ENCODE peak calls at places on chromosomes 2 and 18, in ten cellular contexts. W is tibial nerve, B is uterus, P is HepG2, I is spleen, H is heart left ventricle, O is adrenal gland, J is transverse colon, A is stomach, C is ovary. X is an unnamed sample.

GRCh38 chr18:8081872-8082553 is 514.9 kb downstream of the PTPRM start:
- DNase-seq in J (no peak), I (no peak), H (no peak), O (no peak), B (no peak), C (no peak), W (no peak), P (no peak), A (no peak), X (no peak)

GRCh38 chr2:104321800-104322164 is 532.1 kb upstream of the POU3F3 start:
- DNase-seq in W (no peak), I (no peak), O (no peak), J (no peak), H (no peak), A (no peak), P (no peak), C (no peak), B (no peak), X (no peak)

GRCh38 chr18:28984731-28985130 is 807.8 kb upstream of the CDH2 start:
- DNase-seq in P (no peak), J (no peak), O (no peak), H (no peak), C (no peak), A (no peak), W (no peak), B (no peak), I (no peak), X (no peak)

GRCh38 chr2:37456479-37456878 is 112.0 kb downstream of the QPCT start:
- DNase-seq in H (no peak), W (no peak), P (no peak), A (no peak), C (no peak), I (peak; percentile 75), B (no peak), J (no peak), O (no peak), X (no peak)

GRCh38 chr18:63262369-63263335 is 56.9 kb downstream of the BCL2 start:
- DNase-seq in B (peak; percentile 36), A (no peak), I (no peak), W (peak; percentile 31), J (no peak), P (no peak), H (peak; percentile 33), C (no peak), O (no peak), X (peak; percentile 56)

GRCh38 chr2:134227666-134228065 is 26.2 kb upstream of the MGAT5 start:
- DNase-seq in C (no peak), P (no peak), B (no peak), O (no peak), I (no peak), J (no peak), A (no peak), H (no peak), W (no peak), X (no peak)

GRCh38 chr2:23492941-23493340 is 108.0 kb downstream of the KLHL29 start:
- DNase-seq in H (no peak), P (no peak), C (no peak), B (no peak), J (no peak), O (peak; percentile 79), I (peak; percentile 56), A (no peak), W (no peak), X (no peak)

GRCh38 chr2:185876234-185876633 is 137.6 kb downstream of the FSIP2 start:
- DNase-seq in C (no peak), W (no peak), I (peak; percentile 25), B (no peak), A (no peak), P (no peak), J (no peak), H (no peak), O (no peak), X (no peak)

GRCh38 chr2:96952016-96952750 is 34.2 kb downstream of the FAM178B start:
- DNase-seq in P (no peak), J (no peak), C (no peak), B (no peak), I (no peak), H (no peak), O (no peak), A (no peak), W (no peak), X (no peak)

GRCh38 chr2:205681836-205682238 is 464 bp upstream of the NRP2 start:
- DNase-seq in C (no peak), A (no peak), J (no peak), W (no peak), P (no peak), O (peak; percentile 38), B (peak; percentile 46), I (no peak), H (no peak), X (no peak)

GRCh38 chr2:205682239-205683021 is at the start of gene NRP2:
- DNase-seq in A (peak; percentile 84), P (peak; percentile 23), J (peak; percentile 81), H (peak; percentile 79), B (peak; percentile 94), I (peak; percentile 90), W (peak; percentile 86), C (peak; percentile 91), O (peak; percentile 94), X (peak; percentile 58)

GRCh38 chr2:205683991-205684390 is 1.7 kb downstream of the NRP2 start:
- DNase-seq in P (no peak), C (no peak), O (no peak), W (no peak), I (no peak), B (no peak), H (no peak), A (no peak), J (no peak), X (no peak)

GRCh38 chr2:205684871-205685313 is 2.6 kb downstream of the NRP2 start:
- DNase-seq in C (no peak), B (peak; percentile 62), H (no peak), I (no peak), P (no peak), W (no peak), J (no peak), O (peak; percentile 63), A (no peak), X (no peak)

DNA sequence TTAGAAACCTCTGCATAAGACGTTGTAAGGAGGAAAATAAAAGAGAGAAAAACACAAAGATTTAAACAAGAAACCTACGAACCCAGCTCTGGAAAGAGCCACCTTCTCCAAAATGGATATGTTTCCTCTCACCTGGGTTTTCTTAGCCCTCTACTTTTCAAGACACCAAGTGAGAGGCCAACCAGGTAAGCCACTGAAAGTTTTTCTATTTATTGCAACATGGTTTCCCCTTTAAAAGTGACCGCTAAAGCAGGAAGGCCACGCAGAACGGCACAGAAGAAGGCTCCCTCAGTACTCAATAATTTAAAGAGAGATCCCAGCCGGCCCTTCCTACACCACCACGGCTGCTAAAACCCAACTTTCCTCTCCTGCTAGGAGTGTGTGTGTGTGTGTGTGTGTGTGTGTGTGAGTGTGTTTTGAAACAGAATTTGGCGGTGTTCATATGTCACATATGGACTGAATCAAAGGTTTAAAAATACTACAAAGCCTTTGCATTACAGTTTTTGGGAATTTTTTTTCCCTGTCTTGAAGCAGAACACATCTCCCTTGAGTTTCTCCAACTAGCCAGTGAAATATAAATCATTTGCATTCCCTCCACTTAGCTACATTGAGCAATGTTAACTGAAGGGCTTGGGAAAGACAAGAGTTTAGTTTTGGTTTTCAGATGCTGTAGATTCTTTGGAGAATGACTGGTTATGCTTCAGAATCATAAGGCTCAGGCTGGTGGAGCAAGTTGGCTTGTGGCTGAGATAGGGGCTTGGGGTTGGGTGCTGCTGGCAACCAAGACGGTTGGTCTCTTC is 1.1 kb downstream of the NRP2 start:
- DNase-seq in A (no peak), W (no peak), O (peak; percentile 38), B (no peak), I (no peak), P (no peak), H (no peak), C (no peak), J (no peak), X (no peak)
- H3K27me3 ChIP-seq in A (no peaks in the 10 kb centered on the region), W (no peaks in the 10 kb centered on the region), O (no peaks in the 10 kb centered on the region), B (no peaks in the 10 kb centered on the region), I (peaks cover 79% of the 10 kb centered on the region), P (peaks cover 41% of the 10 kb centered on the region), H (no peaks in the 10 kb centered on the region), C (no peaks in the 10 kb centered on the region), J (peaks cover 62% of the 10 kb centered on the region), X (peaks cover 67% of the 10 kb centered on the region)

DNA sequence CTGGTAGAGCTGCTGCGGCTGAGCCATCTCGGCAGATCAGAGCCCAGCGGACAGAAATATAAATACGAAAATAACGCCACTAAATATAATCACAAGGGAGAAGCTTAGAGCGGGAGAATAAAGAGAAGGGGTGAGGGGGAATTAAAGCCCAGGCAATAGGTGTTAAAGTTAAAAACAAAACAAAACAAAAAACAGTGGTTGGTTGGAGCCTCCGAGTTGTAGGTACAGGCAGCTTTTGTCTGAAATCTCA is 1.3 kb upstream of the MEIS1 start:
- DNase-seq in J (no peak), H (no peak), P (no peak), O (no peak), W (no peak), A (no peak), I (no peak), B (no peak), C (no peak), X (no peak)
- TF ChIP-seq POLR2A in J (no peak), H (no peak), P (no peak), O (peak; percentile 41), W (no peak), A (no peak), I (no peak), B (no peak), C (peak; percentile 1), X (no peak)

GRCh38 chr2:95023222-95023597 is 2.3 kb upstream of the MAL start:
- DNase-seq in I (no peak), J (no peak), O (no peak), H (no peak), W (no peak), C (no peak), P (peak; percentile 32), B (no peak), A (peak; percentile 61), X (no peak)

GRCh38 chr2:95025406-95026319 is at the start of gene MAL:
- DNase-seq in O (no peak), P (no peak), A (peak; percentile 40), J (no peak), H (no peak), W (no peak), I (no peak), C (no peak), B (no peak), X (no peak)

GRCh38 chr2:95024306-95024880 is 1.1 kb upstream of the MAL start:
- DNase-seq in W (no peak), P (no peak), O (no peak), B (no peak), A (no peak), J (no peak), C (no peak), I (no peak), H (no peak), X (no peak)

GRCh38 chr2:95026471-95027368 is 1.2 kb downstream of the MAL start:
- DNase-seq in A (peak; percentile 59), P (no peak), C (no peak), I (no peak), W (no peak), B (no peak), O (no peak), J (no peak), H (no peak), X (no peak)

GRCh38 chr2:95024960-95025405 is 525 bp upstream of the MAL start:
- DNase-seq in P (no peak), A (no peak), O (no peak), H (no peak), W (no peak), I (no peak), J (no peak), B (no peak), C (no peak), X (no peak)
- H3K27me3 ChIP-seq in P (peaks cover 80% of the 10 kb centered on the region), A (no peaks in the 10 kb centered on the region), O (peaks cover 51% of the 10 kb centered on the region), H (peaks cover 28% of the 10 kb centered on the region), W (peaks cover 52% of the 10 kb centered on the region), I (peaks cover 80% of the 10 kb centered on the region), J (peaks cover 65% of the 10 kb centered on the region), B (peaks cover 25% of the 10 kb centered on the region), C (no peaks in the 10 kb centered on the region), X (peaks cover 54% of the 10 kb centered on the region)

GRCh38 chr2:233079473-233079877 is 19.3 kb downstream of the INPP5D start:
- DNase-seq in H (no peak), C (no peak), J (peak; percentile 56), B (no peak), W (no peak), P (no peak), A (no peak), O (no peak), I (peak; percentile 87), X (no peak)
- TF ChIP-seq POLR2A in H (no peak), C (no peak), J (no peak), B (no peak), W (no peak), P (no peak), A (no peak), O (no peak), I (no peak), X (no peak)